ENCODE peak calls at places on chromosomes 11 and 22, in seven cellular contexts. One of them, this sample, is unnamed.

GRCh38 chr11:26201411-26201810 is 130.5 kb upstream of the ANO3 start:
- DNase-seq in NCI-H2107: no peak
- DNase-seq in activated T-cell treated with anti-CD3 and anti-CD28 coated beads, Interleukin-2, amount 50 U/mL, for 72 hours: no peak
- DNase-seq in anterior cingulate cortex: no peak
- DNase-seq in activated T-helper 1 cell treated with anti-CD3 and anti-CD28 coated beads, Interleukin-12 subunit alpha, Interleukin-12 subunit beta, Interleukin-2, Interleukin-4 antibody, amounts not matched to agents 30 ng/mL and 10 ng/mL and 1 ng/mL, durations not matched to agents 14 hours and 24 hours and 36 hours: no peak
- DNase-seq in stimulated activated CD4-positive, alpha-beta T cell treated with anti-CD3 and anti-CD28 coated beads, Interleukin-1b, Interleukin-23, amount 100 ng/mL, for 1 hour: no peak
- DNase-seq in T-helper 9 cell: no peak
- DNase-seq in this sample: no peak

GRCh38 chr11:119885067-119885466 is 156.1 kb upstream of the NECTIN1 start:
- DNase-seq in NCI-H2107: no peak
- DNase-seq in activated T-cell treated with anti-CD3 and anti-CD28 coated beads, Interleukin-2, amount 50 U/mL, for 72 hours: no peak
- DNase-seq in anterior cingulate cortex: no peak
- DNase-seq in activated T-helper 1 cell treated with anti-CD3 and anti-CD28 coated beads, Interleukin-12 subunit alpha, Interleukin-12 subunit beta, Interleukin-2, Interleukin-4 antibody, amounts not matched to agents 30 ng/mL and 10 ng/mL and 1 ng/mL, durations not matched to agents 14 hours and 24 hours and 36 hours: no peak
- DNase-seq in stimulated activated CD4-positive, alpha-beta T cell treated with anti-CD3 and anti-CD28 coated beads, Interleukin-1b, Interleukin-23, amount 100 ng/mL, for 1 hour: no peak
- DNase-seq in T-helper 9 cell: no peak
- DNase-seq in this sample: no peak

GRCh38 chr11:36235750-36236149 is 53.5 kb downstream of the COMMD9 start:
- DNase-seq in NCI-H2107: no peak
- DNase-seq in activated T-cell treated with anti-CD3 and anti-CD28 coated beads, Interleukin-2, amount 50 U/mL, for 72 hours: no peak
- DNase-seq in anterior cingulate cortex: no peak
- DNase-seq in activated T-helper 1 cell treated with anti-CD3 and anti-CD28 coated beads, Interleukin-12 subunit alpha, Interleukin-12 subunit beta, Interleukin-2, Interleukin-4 antibody, amounts not matched to agents 30 ng/mL and 10 ng/mL and 1 ng/mL, durations not matched to agents 14 hours and 24 hours and 36 hours: no peak
- DNase-seq in stimulated activated CD4-positive, alpha-beta T cell treated with anti-CD3 and anti-CD28 coated beads, Interleukin-1b, Interleukin-23, amount 100 ng/mL, for 1 hour: no peak
- DNase-seq in T-helper 9 cell: no peak
- DNase-seq in this sample: peak

GRCh38 chr22:27080191-27080590 is 422.8 kb downstream of the MIAT start:
- DNase-seq in NCI-H2107: no peak
- DNase-seq in activated T-cell treated with anti-CD3 and anti-CD28 coated beads, Interleukin-2, amount 50 U/mL, for 72 hours: no peak
- DNase-seq in anterior cingulate cortex: no peak
- DNase-seq in activated T-helper 1 cell treated with anti-CD3 and anti-CD28 coated beads, Interleukin-12 subunit alpha, Interleukin-12 subunit beta, Interleukin-2, Interleukin-4 antibody, amounts not matched to agents 30 ng/mL and 10 ng/mL and 1 ng/mL, durations not matched to agents 14 hours and 24 hours and 36 hours: no peak
- DNase-seq in stimulated activated CD4-positive, alpha-beta T cell treated with anti-CD3 and anti-CD28 coated beads, Interleukin-1b, Interleukin-23, amount 100 ng/mL, for 1 hour: no peak
- DNase-seq in T-helper 9 cell: no peak
- DNase-seq in this sample: no peak

GRCh38 chr11:19746081-19746480 is 33.4 kb downstream of the NAV2 start:
- DNase-seq in NCI-H2107: no peak
- DNase-seq in activated T-cell treated with anti-CD3 and anti-CD28 coated beads, Interleukin-2, amount 50 U/mL, for 72 hours: no peak
- DNase-seq in anterior cingulate cortex: no peak
- DNase-seq in activated T-helper 1 cell treated with anti-CD3 and anti-CD28 coated beads, Interleukin-12 subunit alpha, Interleukin-12 subunit beta, Interleukin-2, Interleukin-4 antibody, amounts not matched to agents 30 ng/mL and 10 ng/mL and 1 ng/mL, durations not matched to agents 14 hours and 24 hours and 36 hours: no peak
- DNase-seq in stimulated activated CD4-positive, alpha-beta T cell treated with anti-CD3 and anti-CD28 coated beads, Interleukin-1b, Interleukin-23, amount 100 ng/mL, for 1 hour: no peak
- DNase-seq in T-helper 9 cell: no peak
- DNase-seq in this sample: no peak

GRCh38 chr11:95736268-95737208 is 53.0 kb downstream of the FAM76B start:
- DNase-seq in NCI-H2107: no peak
- DNase-seq in activated T-cell treated with anti-CD3 and anti-CD28 coated beads, Interleukin-2, amount 50 U/mL, for 72 hours: no peak
- DNase-seq in anterior cingulate cortex: no peak
- DNase-seq in activated T-helper 1 cell treated with anti-CD3 and anti-CD28 coated beads, Interleukin-12 subunit alpha, Interleukin-12 subunit beta, Interleukin-2, Interleukin-4 antibody, amounts not matched to agents 30 ng/mL and 10 ng/mL and 1 ng/mL, durations not matched to agents 14 hours and 24 hours and 36 hours: no peak
- DNase-seq in stimulated activated CD4-positive, alpha-beta T cell treated with anti-CD3 and anti-CD28 coated beads, Interleukin-1b, Interleukin-23, amount 100 ng/mL, for 1 hour: no peak
- DNase-seq in T-helper 9 cell: no peak
- DNase-seq in this sample: no peak

GRCh38 chr11:76644591-76644990 is 26.0 kb downstream of the LRRC32 start:
- DNase-seq in NCI-H2107: no peak
- DNase-seq in activated T-cell treated with anti-CD3 and anti-CD28 coated beads, Interleukin-2, amount 50 U/mL, for 72 hours: no peak
- DNase-seq in anterior cingulate cortex: no peak
- DNase-seq in activated T-helper 1 cell treated with anti-CD3 and anti-CD28 coated beads, Interleukin-12 subunit alpha, Interleukin-12 subunit beta, Interleukin-2, Interleukin-4 antibody, amounts not matched to agents 30 ng/mL and 10 ng/mL and 1 ng/mL, durations not matched to agents 14 hours and 24 hours and 36 hours: no peak
- DNase-seq in stimulated activated CD4-positive, alpha-beta T cell treated with anti-CD3 and anti-CD28 coated beads, Interleukin-1b, Interleukin-23, amount 100 ng/mL, for 1 hour: no peak
- DNase-seq in T-helper 9 cell: no peak
- DNase-seq in this sample: no peak

GRCh38 chr11:77287615-77288273 is 13.7 kb downstream of the GDPD4 start:
- DNase-seq in NCI-H2107: no peak
- DNase-seq in activated T-cell treated with anti-CD3 and anti-CD28 coated beads, Interleukin-2, amount 50 U/mL, for 72 hours: no peak
- DNase-seq in anterior cingulate cortex: no peak
- DNase-seq in activated T-helper 1 cell treated with anti-CD3 and anti-CD28 coated beads, Interleukin-12 subunit alpha, Interleukin-12 subunit beta, Interleukin-2, Interleukin-4 antibody, amounts not matched to agents 30 ng/mL and 10 ng/mL and 1 ng/mL, durations not matched to agents 14 hours and 24 hours and 36 hours: no peak
- DNase-seq in stimulated activated CD4-positive, alpha-beta T cell treated with anti-CD3 and anti-CD28 coated beads, Interleukin-1b, Interleukin-23, amount 100 ng/mL, for 1 hour: no peak
- DNase-seq in T-helper 9 cell: no peak
- DNase-seq in this sample: no peak

GRCh38 chr22:40855960-40856512 is 403 bp downstream of the ST13 start:
- DNase-seq in NCI-H2107: no peak
- DNase-seq in activated T-cell treated with anti-CD3 and anti-CD28 coated beads, Interleukin-2, amount 50 U/mL, for 72 hours: no peak
- DNase-seq in anterior cingulate cortex: no peak
- DNase-seq in activated T-helper 1 cell treated with anti-CD3 and anti-CD28 coated beads, Interleukin-12 subunit alpha, Interleukin-12 subunit beta, Interleukin-2, Interleukin-4 antibody, amounts not matched to agents 30 ng/mL and 10 ng/mL and 1 ng/mL, durations not matched to agents 14 hours and 24 hours and 36 hours: no peak
- DNase-seq in stimulated activated CD4-positive, alpha-beta T cell treated with anti-CD3 and anti-CD28 coated beads, Interleukin-1b, Interleukin-23, amount 100 ng/mL, for 1 hour: no peak
- DNase-seq in T-helper 9 cell: no peak
- DNase-seq in this sample: no peak

GRCh38 chr11:60953781-60954180 is 1.8 kb upstream of the SLC15A3 start:
- DNase-seq in NCI-H2107: no peak
- DNase-seq in activated T-cell treated with anti-CD3 and anti-CD28 coated beads, Interleukin-2, amount 50 U/mL, for 72 hours: no peak
- DNase-seq in anterior cingulate cortex: no peak
- DNase-seq in activated T-helper 1 cell treated with anti-CD3 and anti-CD28 coated beads, Interleukin-12 subunit alpha, Interleukin-12 subunit beta, Interleukin-2, Interleukin-4 antibody, amounts not matched to agents 30 ng/mL and 10 ng/mL and 1 ng/mL, durations not matched to agents 14 hours and 24 hours and 36 hours: no peak
- DNase-seq in stimulated activated CD4-positive, alpha-beta T cell treated with anti-CD3 and anti-CD28 coated beads, Interleukin-1b, Interleukin-23, amount 100 ng/mL, for 1 hour: no peak
- DNase-seq in T-helper 9 cell: no peak
- DNase-seq in this sample: no peak

GRCh38 chr22:50340157-50340879 is 2.8 kb upstream of the PPP6R2 start:
- DNase-seq in NCI-H2107: no peak
- DNase-seq in activated T-cell treated with anti-CD3 and anti-CD28 coated beads, Interleukin-2, amount 50 U/mL, for 72 hours: peak
- DNase-seq in anterior cingulate cortex: no peak
- DNase-seq in activated T-helper 1 cell treated with anti-CD3 and anti-CD28 coated beads, Interleukin-12 subunit alpha, Interleukin-12 subunit beta, Interleukin-2, Interleukin-4 antibody, amounts not matched to agents 30 ng/mL and 10 ng/mL and 1 ng/mL, durations not matched to agents 14 hours and 24 hours and 36 hours: no peak
- DNase-seq in stimulated activated CD4-positive, alpha-beta T cell treated with anti-CD3 and anti-CD28 coated beads, Interleukin-1b, Interleukin-23, amount 100 ng/mL, for 1 hour: no peak
- DNase-seq in T-helper 9 cell: no peak
- DNase-seq in this sample: peak

GRCh38 chr11:74783241-74783871 is 34.7 kb downstream of the RNF169 start:
- DNase-seq in NCI-H2107: no peak
- DNase-seq in activated T-cell treated with anti-CD3 and anti-CD28 coated beads, Interleukin-2, amount 50 U/mL, for 72 hours: no peak
- DNase-seq in anterior cingulate cortex: no peak
- DNase-seq in activated T-helper 1 cell treated with anti-CD3 and anti-CD28 coated beads, Interleukin-12 subunit alpha, Interleukin-12 subunit beta, Interleukin-2, Interleukin-4 antibody, amounts not matched to agents 30 ng/mL and 10 ng/mL and 1 ng/mL, durations not matched to agents 14 hours and 24 hours and 36 hours: no peak
- DNase-seq in stimulated activated CD4-positive, alpha-beta T cell treated with anti-CD3 and anti-CD28 coated beads, Interleukin-1b, Interleukin-23, amount 100 ng/mL, for 1 hour: no peak
- DNase-seq in T-helper 9 cell: no peak
- DNase-seq in this sample: no peak

GRCh38 chr11:62370743-62371440 is 33.6 kb downstream of the ASRGL1 start:
- DNase-seq in NCI-H2107: no peak
- DNase-seq in activated T-cell treated with anti-CD3 and anti-CD28 coated beads, Interleukin-2, amount 50 U/mL, for 72 hours: peak
- DNase-seq in anterior cingulate cortex: no peak
- DNase-seq in activated T-helper 1 cell treated with anti-CD3 and anti-CD28 coated beads, Interleukin-12 subunit alpha, Interleukin-12 subunit beta, Interleukin-2, Interleukin-4 antibody, amounts not matched to agents 30 ng/mL and 10 ng/mL and 1 ng/mL, durations not matched to agents 14 hours and 24 hours and 36 hours: peak
- DNase-seq in stimulated activated CD4-positive, alpha-beta T cell treated with anti-CD3 and anti-CD28 coated beads, Interleukin-1b, Interleukin-23, amount 100 ng/mL, for 1 hour: peak
- DNase-seq in T-helper 9 cell: peak
- DNase-seq in this sample: no peak

GRCh38 chr11:130631119-130631518 is 182.7 kb downstream of the ADAMTS15 start:
- DNase-seq in NCI-H2107: no peak
- DNase-seq in activated T-cell treated with anti-CD3 and anti-CD28 coated beads, Interleukin-2, amount 50 U/mL, for 72 hours: peak
- DNase-seq in anterior cingulate cortex: no peak
- DNase-seq in activated T-helper 1 cell treated with anti-CD3 and anti-CD28 coated beads, Interleukin-12 subunit alpha, Interleukin-12 subunit beta, Interleukin-2, Interleukin-4 antibody, amounts not matched to agents 30 ng/mL and 10 ng/mL and 1 ng/mL, durations not matched to agents 14 hours and 24 hours and 36 hours: no peak
- DNase-seq in stimulated activated CD4-positive, alpha-beta T cell treated with anti-CD3 and anti-CD28 coated beads, Interleukin-1b, Interleukin-23, amount 100 ng/mL, for 1 hour: no peak
- DNase-seq in T-helper 9 cell: no peak
- DNase-seq in this sample: no peak

GRCh38 chr22:40509401-40510134 is 127.0 kb downstream of the MRTFA start:
- DNase-seq in NCI-H2107: no peak
- DNase-seq in activated T-cell treated with anti-CD3 and anti-CD28 coated beads, Interleukin-2, amount 50 U/mL, for 72 hours: no peak
- DNase-seq in anterior cingulate cortex: no peak
- DNase-seq in activated T-helper 1 cell treated with anti-CD3 and anti-CD28 coated beads, Interleukin-12 subunit alpha, Interleukin-12 subunit beta, Interleukin-2, Interleukin-4 antibody, amounts not matched to agents 30 ng/mL and 10 ng/mL and 1 ng/mL, durations not matched to agents 14 hours and 24 hours and 36 hours: no peak
- DNase-seq in stimulated activated CD4-positive, alpha-beta T cell treated with anti-CD3 and anti-CD28 coated beads, Interleukin-1b, Interleukin-23, amount 100 ng/mL, for 1 hour: no peak
- DNase-seq in T-helper 9 cell: no peak
- DNase-seq in this sample: no peak

GRCh38 chr11:78085972-78086371 is 6.3 kb upstream of the NDUFC2 start:
- DNase-seq in NCI-H2107: no peak
- DNase-seq in activated T-cell treated with anti-CD3 and anti-CD28 coated beads, Interleukin-2, amount 50 U/mL, for 72 hours: no peak
- DNase-seq in anterior cingulate cortex: no peak
- DNase-seq in activated T-helper 1 cell treated with anti-CD3 and anti-CD28 coated beads, Interleukin-12 subunit alpha, Interleukin-12 subunit beta, Interleukin-2, Interleukin-4 antibody, amounts not matched to agents 30 ng/mL and 10 ng/mL and 1 ng/mL, durations not matched to agents 14 hours and 24 hours and 36 hours: no peak
- DNase-seq in stimulated activated CD4-positive, alpha-beta T cell treated with anti-CD3 and anti-CD28 coated beads, Interleukin-1b, Interleukin-23, amount 100 ng/mL, for 1 hour: no peak
- DNase-seq in T-helper 9 cell: no peak
- DNase-seq in this sample: peak

GRCh38 chr11:61186504-61186903 is 16.8 kb upstream of the PGA3 start:
- DNase-seq in NCI-H2107: no peak
- DNase-seq in activated T-cell treated with anti-CD3 and anti-CD28 coated beads, Interleukin-2, amount 50 U/mL, for 72 hours: no peak
- DNase-seq in anterior cingulate cortex: no peak
- DNase-seq in activated T-helper 1 cell treated with anti-CD3 and anti-CD28 coated beads, Interleukin-12 subunit alpha, Interleukin-12 subunit beta, Interleukin-2, Interleukin-4 antibody, amounts not matched to agents 30 ng/mL and 10 ng/mL and 1 ng/mL, durations not matched to agents 14 hours and 24 hours and 36 hours: no peak
- DNase-seq in stimulated activated CD4-positive, alpha-beta T cell treated with anti-CD3 and anti-CD28 coated beads, Interleukin-1b, Interleukin-23, amount 100 ng/mL, for 1 hour: no peak
- DNase-seq in T-helper 9 cell: no peak
- DNase-seq in this sample: no peak

GRCh38 chr11:119975561-119976152 is 162.3 kb downstream of the TRIM29 start:
- DNase-seq in NCI-H2107: peak
- DNase-seq in activated T-cell treated with anti-CD3 and anti-CD28 coated beads, Interleukin-2, amount 50 U/mL, for 72 hours: no peak
- DNase-seq in anterior cingulate cortex: no peak
- DNase-seq in activated T-helper 1 cell treated with anti-CD3 and anti-CD28 coated beads, Interleukin-12 subunit alpha, Interleukin-12 subunit beta, Interleukin-2, Interleukin-4 antibody, amounts not matched to agents 30 ng/mL and 10 ng/mL and 1 ng/mL, durations not matched to agents 14 hours and 24 hours and 36 hours: no peak
- DNase-seq in stimulated activated CD4-positive, alpha-beta T cell treated with anti-CD3 and anti-CD28 coated beads, Interleukin-1b, Interleukin-23, amount 100 ng/mL, for 1 hour: no peak
- DNase-seq in T-helper 9 cell: no peak
- DNase-seq in this sample: no peak

GRCh38 chr22:45551310-45552016 is 48.8 kb downstream of the FBLN1 start:
- DNase-seq in NCI-H2107: no peak
- DNase-seq in activated T-cell treated with anti-CD3 and anti-CD28 coated beads, Interleukin-2, amount 50 U/mL, for 72 hours: no peak
- DNase-seq in anterior cingulate cortex: no peak
- DNase-seq in activated T-helper 1 cell treated with anti-CD3 and anti-CD28 coated beads, Interleukin-12 subunit alpha, Interleukin-12 subunit beta, Interleukin-2, Interleukin-4 antibody, amounts not matched to agents 30 ng/mL and 10 ng/mL and 1 ng/mL, durations not matched to agents 14 hours and 24 hours and 36 hours: no peak
- DNase-seq in stimulated activated CD4-positive, alpha-beta T cell treated with anti-CD3 and anti-CD28 coated beads, Interleukin-1b, Interleukin-23, amount 100 ng/mL, for 1 hour: no peak
- DNase-seq in T-helper 9 cell: no peak
- DNase-seq in this sample: no peak

GRCh38 chr22:22196018-22196533 is 48.5 kb upstream of the VPREB1 start:
- DNase-seq in NCI-H2107: no peak
- DNase-seq in activated T-cell treated with anti-CD3 and anti-CD28 coated beads, Interleukin-2, amount 50 U/mL, for 72 hours: no peak
- DNase-seq in anterior cingulate cortex: no peak
- DNase-seq in activated T-helper 1 cell treated with anti-CD3 and anti-CD28 coated beads, Interleukin-12 subunit alpha, Interleukin-12 subunit beta, Interleukin-2, Interleukin-4 antibody, amounts not matched to agents 30 ng/mL and 10 ng/mL and 1 ng/mL, durations not matched to agents 14 hours and 24 hours and 36 hours: no peak
- DNase-seq in stimulated activated CD4-positive, alpha-beta T cell treated with anti-CD3 and anti-CD28 coated beads, Interleukin-1b, Interleukin-23, amount 100 ng/mL, for 1 hour: no peak
- DNase-seq in T-helper 9 cell: no peak
- DNase-seq in this sample: no peak

This sample was measured in HepG2.